ENCODE peak calls at places on chromosomes 12 and 14, in eight cellular contexts. M is astrocyte of the spinal cord, C is retinal pigment epithelial cell, H is HFF-Myc, Z is pancreas, T is left ventricle myocardium inferior, P is fibroblast of pulmonary artery, D is brain microvascular endothelial cell. S is an unnamed sample.

GRCh38 chr12:47302111-47302597 is 222.4 kb upstream of the AMIGO2 start:
- DNase-seq in M (no peak), C (no peak), H (no peak), Z (no peak), T (no peak), P (no peak), D (no peak), S (no peak)

GRCh38 chr12:54439521-54440255 is 20.6 kb upstream of the ITGA5 start:
- DNase-seq in M (peak), C (no peak), H (no peak), Z (no peak), T (no peak), P (peak), D (no peak), S (no peak)

GRCh38 chr12:12048714-12049113 is 22.0 kb upstream of the BCL2L14 start:
- DNase-seq in M (no peak), C (no peak), H (no peak), Z (no peak), T (no peak), P (no peak), D (no peak), S (no peak)

GRCh38 chr14:81551471-81551870 is 17.8 kb upstream of the SEL1L start:
- DNase-seq in M (no peak), C (no peak), H (no peak), Z (no peak), T (no peak), P (no peak), D (no peak), S (no peak)

GRCh38 chr12:121560392-121561021 is 20.3 kb downstream of the KDM2B start:
- DNase-seq in M (no peak), C (no peak), H (no peak), Z (no peak), T (no peak), P (no peak), D (no peak), S (no peak)

GRCh38 chr12:101297661-101298060 is 17.8 kb downstream of the UTP20 start:
- DNase-seq in M (peak), C (no peak), H (no peak), Z (no peak), T (no peak), P (no peak), D (peak), S (no peak)

GRCh38 chr12:13573698-13574321 is 377.3 kb downstream of the EMP1 start:
- DNase-seq in M (peak), C (peak), H (no peak), Z (no peak), T (no peak), P (peak), D (peak), S (peak)

GRCh38 chr12:40058721-40059190 is 47.1 kb downstream of the SLC2A13 start:
- DNase-seq in M (no peak), C (peak), H (no peak), Z (no peak), T (no peak), P (peak), D (peak), S (no peak)

GRCh38 chr12:61452076-61452475 is 808.1 kb upstream of the USP15 start:
- DNase-seq in M (no peak), C (no peak), H (no peak), Z (no peak), T (no peak), P (no peak), D (peak), S (no peak)

GRCh38 chr14:68981539-68981976 is 2.5 kb upstream of the ACTN1 start:
- DNase-seq in M (peak), C (no peak), H (no peak), Z (no peak), T (no peak), P (peak), D (peak), S (no peak)

GRCh38 chr14:66965831-66966230 is 223.4 kb upstream of the GARIN2 start:
- DNase-seq in M (peak), C (no peak), H (no peak), Z (no peak), T (no peak), P (no peak), D (no peak), S (no peak)

GRCh38 chr12:91037301-91037700 is 20.5 kb downstream of the KERA start:
- DNase-seq in M (no peak), C (no peak), H (no peak), Z (no peak), T (no peak), P (no peak), D (no peak), S (peak)

GRCh38 chr14:96901227-96901626 is 104.0 kb downstream of the VRK1 start:
- DNase-seq in M (no peak), C (no peak), H (no peak), Z (no peak), T (no peak), P (no peak), D (no peak), S (no peak)

GRCh38 chr12:49741882-49742620 is 694 bp downstream of the TMBIM6 start:
- DNase-seq in M (peak), C (peak), H (no peak), Z (peak), T (peak), P (peak), D (peak), S (peak)

GRCh38 chr12:116384629-116385485 is 107.4 kb upstream of the MED13L start:
- DNase-seq in M (peak), C (no peak), H (no peak), Z (no peak), T (no peak), P (peak), D (peak), S (no peak)

GRCh38 chr14:83863042-83863441 is 1666.9 kb upstream of the FLRT2 start:
- DNase-seq in M (no peak), C (no peak), H (no peak), Z (no peak), T (no peak), P (no peak), D (no peak), S (no peak)

DNA sequence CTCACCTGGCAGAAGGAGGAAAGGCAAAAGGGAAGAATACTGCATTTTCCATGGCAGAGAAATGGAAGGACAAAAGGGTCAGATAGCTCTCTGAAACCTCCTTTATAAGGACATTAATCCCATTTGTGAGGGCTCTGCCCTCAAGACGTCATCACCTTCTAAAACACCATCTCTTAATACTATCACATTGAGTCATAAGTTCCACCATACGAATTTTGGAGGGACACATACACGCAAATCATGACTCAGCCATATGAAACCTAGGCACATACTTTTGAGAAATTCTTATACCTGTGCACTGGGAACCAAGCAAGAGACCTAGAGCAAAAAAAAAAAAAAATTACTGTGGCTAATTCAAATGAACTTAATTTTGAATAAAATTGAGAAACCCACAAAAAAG is 1669.2 kb upstream of the FLRT2 start:
- DNase-seq in M (no peak), C (no peak), H (no peak), Z (no peak), T (no peak), P (no peak), D (no peak), S (no peak)
- TF ChIP-seq CTCF in M (no peak), C (no peak), H (no peak), Z (no peak), T (no peak), P (no peak), D (no peak), S (no peak)

GRCh38 chr14:70192915-70193314 is 4.2 kb upstream of the SLC8A3 start:
- DNase-seq in M (no peak), C (no peak), H (no peak), Z (no peak), T (no peak), P (no peak), D (no peak), S (no peak)
- TF ChIP-seq CTCF in M (no peak), C (no peak), H (no peak), Z (no peak), T (no peak), P (no peak), D (no peak), S (no peak)

DNA sequence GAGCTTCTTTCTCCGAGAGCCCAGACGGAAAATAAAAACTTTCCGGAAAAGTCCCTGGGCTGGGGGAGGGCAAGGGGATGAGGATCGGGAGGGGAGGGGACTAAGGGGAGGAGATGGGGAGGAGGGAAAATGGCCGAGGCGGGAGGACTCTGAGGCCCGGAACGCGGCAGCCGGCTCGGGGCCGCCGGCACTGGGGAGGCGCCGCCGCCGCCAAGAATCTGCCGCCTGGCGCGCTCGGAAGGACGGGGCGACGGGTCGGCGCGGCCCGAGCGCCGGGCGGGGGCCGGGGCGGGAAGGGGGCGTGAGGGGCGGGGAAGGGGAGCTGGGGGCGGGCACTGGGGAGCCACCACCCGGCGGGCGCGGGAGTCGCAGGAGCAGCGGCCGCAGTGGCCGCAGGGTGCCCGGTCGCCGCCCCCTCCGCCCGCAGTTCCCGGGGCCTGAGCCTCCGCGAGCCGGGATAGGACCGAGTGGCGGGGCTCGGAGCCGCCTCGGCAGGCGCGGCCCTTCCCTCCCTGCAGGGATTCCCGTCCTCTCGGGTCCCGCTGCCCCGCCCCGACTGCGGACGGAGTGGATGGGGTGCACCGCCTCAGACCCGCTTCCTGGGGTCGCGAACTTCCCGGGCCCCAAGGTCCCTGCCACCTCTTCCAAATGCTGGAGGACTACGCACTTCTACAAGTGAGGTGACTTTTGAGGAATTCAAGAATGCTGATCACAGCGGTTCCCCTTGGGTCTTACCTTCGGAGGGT is at the start of gene PRKD1:
- DNase-seq in M (peak), C (no peak), H (no peak), Z (peak), T (peak), P (peak), D (peak), S (peak)
- TF ChIP-seq CTCF in M (peak), C (no peak), H (no peak), Z (peak), T (peak), P (no peak), D (no peak), S (no peak)

GRCh38 chr12:131949431-131950181 is at the start of gene EP400:
- DNase-seq in M (peak), C (peak), H (peak), Z (peak), T (peak), P (peak), D (peak), S (peak)
- TF ChIP-seq CTCF in M (peak), C (no peak), H (peak), Z (peak), T (peak), P (no peak), D (no peak), S (peak)

GRCh38 chr12:124374567-124374966 is 79.7 kb downstream of the RFLNA start:
- DNase-seq in M (no peak), C (no peak), H (no peak), Z (no peak), T (no peak), P (no peak), D (no peak), S (no peak)

GRCh38 chr12:124374147-124374546 is 79.3 kb downstream of the RFLNA start:
- DNase-seq in M (no peak), C (no peak), H (no peak), Z (no peak), T (no peak), P (no peak), D (no peak), S (no peak)

GRCh38 chr12:124376435-124376834 is 81.5 kb downstream of the RFLNA start:
- DNase-seq in M (no peak), C (no peak), H (no peak), Z (no peak), T (no peak), P (no peak), D (no peak), S (no peak)

GRCh38 chr12:124375789-124376175 is 80.9 kb downstream of the RFLNA start:
- DNase-seq in M (no peak), C (no peak), H (no peak), Z (no peak), T (no peak), P (no peak), D (no peak), S (no peak)

DNA sequence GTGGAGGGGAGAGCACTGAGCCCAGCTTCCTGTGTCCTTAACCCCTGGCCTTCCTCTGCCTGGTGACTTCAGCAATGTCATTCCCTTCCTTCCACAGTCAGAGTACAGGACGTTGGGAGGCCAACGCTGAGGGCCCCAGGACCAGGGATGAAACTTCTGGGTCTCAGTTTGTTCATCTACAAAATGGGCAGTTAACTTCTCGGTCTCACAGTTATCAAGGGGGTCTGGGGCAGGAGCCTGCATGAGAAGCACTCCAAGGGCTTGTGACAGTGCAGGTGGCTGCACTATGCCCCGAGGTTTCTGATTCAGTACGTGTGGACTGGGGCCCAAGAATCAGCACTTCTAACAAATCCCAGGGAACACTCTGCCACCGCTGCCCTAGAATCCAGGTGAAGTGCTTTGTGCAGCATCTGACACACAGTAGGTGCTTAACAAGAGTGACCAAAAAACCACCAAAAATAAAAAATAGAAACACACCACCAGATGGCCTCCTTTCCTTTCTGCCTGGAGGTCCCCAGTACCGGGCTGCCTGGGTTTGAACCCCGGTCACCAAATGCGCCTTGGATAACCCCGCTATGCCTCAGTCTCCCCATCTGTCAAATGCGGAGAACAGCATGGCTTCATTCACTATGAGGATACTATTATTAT is 80.4 kb downstream of the RFLNA start:
- DNase-seq in M (no peak), C (no peak), H (no peak), Z (no peak), T (no peak), P (no peak), D (no peak), S (no peak)
- TF ChIP-seq CTCF in M (no peak), C (peak), H (no peak), Z (no peak), T (no peak), P (no peak), D (peak), S (no peak)

DNA sequence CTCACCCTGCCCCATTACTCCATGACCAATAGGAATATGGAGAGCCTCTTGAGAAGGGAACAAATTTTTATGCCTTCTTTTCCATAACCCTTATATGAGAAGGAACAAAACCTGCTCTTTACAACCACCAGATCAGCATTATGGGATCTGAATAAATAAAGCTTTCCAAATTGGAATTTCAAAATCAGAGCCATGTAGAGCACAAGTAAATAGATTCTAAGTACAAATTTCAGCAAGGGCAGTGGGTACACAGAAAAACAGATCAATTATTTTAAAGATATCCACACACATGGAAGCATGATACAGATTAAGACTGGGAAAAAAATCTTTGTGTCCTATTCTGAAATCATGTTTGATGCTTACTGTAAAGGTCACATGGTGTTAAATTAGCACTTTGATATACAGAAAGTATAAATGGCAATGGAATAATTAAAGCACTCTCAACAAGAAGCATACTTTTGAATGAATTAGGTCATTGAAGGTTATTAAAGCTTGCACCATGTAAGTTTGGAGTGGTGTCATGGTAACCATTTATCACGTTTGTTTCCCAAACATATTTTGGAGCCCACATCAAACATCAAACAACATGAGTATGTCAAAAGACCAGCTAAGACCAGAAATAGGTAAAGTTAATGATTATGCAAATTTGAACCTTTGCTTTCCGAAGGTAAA is 75.9 kb upstream of the AVPR1A start:
- DNase-seq in M (no peak), C (no peak), H (no peak), Z (no peak), T (no peak), P (no peak), D (no peak), S (no peak)
- TF ChIP-seq CTCF in M (no peak), C (no peak), H (no peak), Z (no peak), T (no peak), P (no peak), D (no peak), S (no peak)